ENCODE peak calls at places on chromosomes 2 and 18, in nine cellular contexts. D is mesothelial cell of epicardium; J is astrocyte of the spinal cord; G is stimulated activated CD4-positive, alpha-beta T cell treated with anti-CD3 and anti-CD28 coated beads, Interleukin-4, amount 100 ng/mL, for 4 hours; A is caudate nucleus; Y is stimulated activated CD8-positive, alpha-beta memory T cell treated with anti-CD3 and anti-CD28 coated beads, Interleukin-15, amount 100 ng/mL, for 1 hour; B is SJSA1; K is fibroblast of mammary gland; E is substantia nigra. U is an unnamed sample.

GRCh38 chr2:69177785-69178636 is 165.0 kb downstream of the ANTXR1 start:
- DNase-seq in D (no peak), J (peak; percentile 80), G (no peak), A (peak; percentile 26), Y (no peak), B (peak; percentile 96), K (peak; percentile 88), E (no peak), U (peak; percentile 92)

GRCh38 chr2:190313880-190314279 is 5.7 kb downstream of the HIBCH start:
- DNase-seq in D (no peak), J (no peak), G (no peak), A (no peak), Y (no peak), B (no peak), K (no peak), E (no peak), U (no peak)

GRCh38 chr2:69773201-69773600 is 31.3 kb downstream of the ANXA4 start:
- DNase-seq in D (no peak), J (peak; percentile 43), G (no peak), A (no peak), Y (no peak), B (no peak), K (peak; percentile 73), E (no peak), U (no peak)

GRCh38 chr2:122421777-122422176 is 666.3 kb downstream of the TSN start:
- DNase-seq in D (no peak), J (no peak), G (no peak), A (no peak), Y (no peak), B (no peak), K (no peak), E (no peak), U (no peak)

GRCh38 chr18:12621737-12622306 is 36.1 kb downstream of the SPIRE1 start:
- DNase-seq in D (no peak), J (peak; percentile 65), G (no peak), A (no peak), Y (no peak), B (no peak), K (peak; percentile 99), E (no peak), U (no peak)

GRCh38 chr2:102674836-102675235 is 55.5 kb downstream of the SLC9A2 start:
- DNase-seq in D (no peak), J (no peak), G (no peak), A (no peak), Y (no peak), B (no peak), K (no peak), E (no peak), U (no peak)

GRCh38 chr2:23330214-23330613 is 54.8 kb upstream of the KLHL29 start:
- DNase-seq in D (no peak), J (no peak), G (no peak), A (no peak), Y (no peak), B (no peak), K (peak; percentile 14), E (no peak), U (peak; percentile 43)

GRCh38 chr2:157302492-157303099 is 23.0 kb downstream of the ERMN start:
- DNase-seq in D (no peak), J (peak; percentile 54), G (no peak), A (no peak), Y (peak; percentile 9), B (no peak), K (peak; percentile 56), E (no peak), U (no peak)

GRCh38 chr2:216082388-216082733 is 642 bp downstream of the TMEM169 start:
- DNase-seq in D (no peak), J (no peak), G (no peak), A (no peak), Y (no peak), B (no peak), K (no peak), E (no peak), U (peak; percentile 14)

GRCh38 chr18:79934311-79935097 is 16.9 kb downstream of the SLC66A2 start:
- DNase-seq in D (no peak), J (no peak), G (no peak), A (no peak), Y (no peak), B (no peak), K (no peak), E (no peak), U (peak; percentile 27)

GRCh38 chr2:234827096-234827860 is 124.5 kb upstream of the SH3BP4 start:
- DNase-seq in D (no peak), J (no peak), G (no peak), A (no peak), Y (no peak), B (no peak), K (no peak), E (no peak), U (no peak)

GRCh38 chr2:219828127-219828526 is 200.7 kb downstream of the SLC4A3 start:
- DNase-seq in D (no peak), J (no peak), G (no peak), A (no peak), Y (no peak), B (no peak), K (no peak), E (no peak), U (no peak)

GRCh38 chr2:165328272-165328671 is 89.1 kb downstream of the SCN2A start:
- DNase-seq in D (no peak), J (no peak), G (no peak), A (no peak), Y (no peak), B (no peak), K (no peak), E (no peak), U (no peak)

GRCh38 chr2:19893520-19894134 is 8.2 kb downstream of the TTC32 start:
- DNase-seq in D (no peak), J (no peak), G (no peak), A (no peak), Y (no peak), B (no peak), K (peak; percentile 74), E (no peak), U (no peak)

GRCh38 chr2:11109002-11109401 is 46.3 kb upstream of the SLC66A3 start:
- DNase-seq in D (no peak), J (no peak), G (no peak), A (no peak), Y (no peak), B (no peak), K (no peak), E (no peak), U (no peak)

GRCh38 chr2:57570961-57571360 is 475.6 kb upstream of the VRK2 start:
- DNase-seq in D (no peak), J (no peak), G (no peak), A (no peak), Y (no peak), B (no peak), K (no peak), E (no peak), U (no peak)